ENCODE peak calls at places on chromosomes 16 and 17, in seven cellular contexts. One of them, this sample, is unnamed.

GRCh38 chr17:17060001-17060929 is 18.0 kb downstream of the MPRIP start:
- DNase-seq in psoas muscle: no peak
- DNase-seq in NCI-H1436: no peak
- DNase-seq in mesenchymal stem cell: no peak
- DNase-seq in cardiac muscle cell: no peak
- DNase-seq in stomach: no peak
- DNase-seq in NCI-H1105 treated with DMSO at 0.1 percent for 48 hours: no peak
- DNase-seq in this sample: no peak

GRCh38 chr16:51392651-51393187 is 241.6 kb upstream of the SALL1 start:
- DNase-seq in psoas muscle: peak; percentile 52
- DNase-seq in NCI-H1436: no peak
- DNase-seq in mesenchymal stem cell: peak; percentile 98
- DNase-seq in cardiac muscle cell: no peak
- DNase-seq in stomach: no peak
- DNase-seq in NCI-H1105 treated with DMSO at 0.1 percent for 48 hours: no peak
- DNase-seq in this sample: no peak

GRCh38 chr17:51805765-51806164 is 352.7 kb downstream of the CA10 start:
- DNase-seq in psoas muscle: no peak
- DNase-seq in NCI-H1436: peak; percentile 32
- DNase-seq in mesenchymal stem cell: no peak
- DNase-seq in cardiac muscle cell: no peak
- DNase-seq in stomach: no peak
- DNase-seq in NCI-H1105 treated with DMSO at 0.1 percent for 48 hours: no peak
- DNase-seq in this sample: no peak

GRCh38 chr17:65177901-65178300 is 40.7 kb downstream of the RGS9 start:
- DNase-seq in psoas muscle: no peak
- DNase-seq in NCI-H1436: no peak
- DNase-seq in mesenchymal stem cell: peak; percentile 79
- DNase-seq in cardiac muscle cell: no peak
- DNase-seq in stomach: no peak
- DNase-seq in NCI-H1105 treated with DMSO at 0.1 percent for 48 hours: no peak
- DNase-seq in this sample: no peak

GRCh38 chr17:45440161-45440859 is 7.6 kb upstream of the ARHGAP27 start:
- DNase-seq in psoas muscle: no peak
- DNase-seq in NCI-H1436: peak; percentile 46
- DNase-seq in mesenchymal stem cell: peak; percentile 58
- DNase-seq in cardiac muscle cell: no peak
- DNase-seq in stomach: no peak
- DNase-seq in NCI-H1105 treated with DMSO at 0.1 percent for 48 hours: peak; percentile 30
- DNase-seq in this sample: no peak

GRCh38 chr17:78924481-78925151 is 571 bp downstream of the TIMP2 start:
- DNase-seq in psoas muscle: peak; percentile 66
- DNase-seq in NCI-H1436: no peak
- DNase-seq in mesenchymal stem cell: no peak
- DNase-seq in cardiac muscle cell: peak; percentile 42
- DNase-seq in stomach: no peak
- DNase-seq in NCI-H1105 treated with DMSO at 0.1 percent for 48 hours: no peak
- DNase-seq in this sample: peak; percentile 61

GRCh38 chr16:11629071-11630030 is 38.9 kb upstream of the SNN start:
- DNase-seq in psoas muscle: no peak
- DNase-seq in NCI-H1436: no peak
- DNase-seq in mesenchymal stem cell: peak; percentile 37
- DNase-seq in cardiac muscle cell: no peak
- DNase-seq in stomach: no peak
- DNase-seq in NCI-H1105 treated with DMSO at 0.1 percent for 48 hours: peak; percentile 44
- DNase-seq in this sample: peak; percentile 44

GRCh38 chr17:29163563-29163962 is 16.6 kb downstream of the MYO18A start:
- DNase-seq in psoas muscle: no peak
- DNase-seq in NCI-H1436: no peak
- DNase-seq in mesenchymal stem cell: no peak
- DNase-seq in cardiac muscle cell: no peak
- DNase-seq in stomach: no peak
- DNase-seq in NCI-H1105 treated with DMSO at 0.1 percent for 48 hours: no peak
- DNase-seq in this sample: no peak

GRCh38 chr16:86876499-86876898 is 298.1 kb downstream of the FOXL1 start:
- DNase-seq in psoas muscle: no peak
- DNase-seq in NCI-H1436: no peak
- DNase-seq in mesenchymal stem cell: no peak
- DNase-seq in cardiac muscle cell: no peak
- DNase-seq in stomach: no peak
- DNase-seq in NCI-H1105 treated with DMSO at 0.1 percent for 48 hours: no peak
- DNase-seq in this sample: no peak

GRCh38 chr17:65389426-65389825 is 172.0 kb downstream of the AXIN2 start:
- DNase-seq in psoas muscle: no peak
- DNase-seq in NCI-H1436: no peak
- DNase-seq in mesenchymal stem cell: peak; percentile 30
- DNase-seq in cardiac muscle cell: no peak
- DNase-seq in stomach: no peak
- DNase-seq in NCI-H1105 treated with DMSO at 0.1 percent for 48 hours: no peak
- DNase-seq in this sample: no peak

GRCh38 chr17:22506861-22507260 is 814.5 kb downstream of the KCNJ18 start:
- DNase-seq in psoas muscle: no peak
- DNase-seq in NCI-H1436: no peak
- DNase-seq in mesenchymal stem cell: no peak
- DNase-seq in cardiac muscle cell: no peak
- DNase-seq in stomach: no peak
- DNase-seq in NCI-H1105 treated with DMSO at 0.1 percent for 48 hours: no peak
- DNase-seq in this sample: no peak

GRCh38 chr16:1105888-1106620 is 10.0 kb upstream of the C1QTNF8 start:
- DNase-seq in psoas muscle: peak; percentile 73
- DNase-seq in NCI-H1436: peak; percentile 57
- DNase-seq in mesenchymal stem cell: peak; percentile 48
- DNase-seq in cardiac muscle cell: peak; percentile 90
- DNase-seq in stomach: peak; percentile 73
- DNase-seq in NCI-H1105 treated with DMSO at 0.1 percent for 48 hours: peak; percentile 12
- DNase-seq in this sample: peak; percentile 81

GRCh38 chr17:5405400-5405799 is 14.1 kb downstream of the NUP88 start:
- DNase-seq in psoas muscle: no peak
- DNase-seq in NCI-H1436: no peak
- DNase-seq in mesenchymal stem cell: no peak
- DNase-seq in cardiac muscle cell: no peak
- DNase-seq in stomach: no peak
- DNase-seq in NCI-H1105 treated with DMSO at 0.1 percent for 48 hours: no peak
- DNase-seq in this sample: no peak

GRCh38 chr17:49595980-49596379 is 20.3 kb downstream of the NXPH3 start:
- DNase-seq in psoas muscle: no peak
- DNase-seq in NCI-H1436: no peak
- DNase-seq in mesenchymal stem cell: no peak
- DNase-seq in cardiac muscle cell: no peak
- DNase-seq in stomach: no peak
- DNase-seq in NCI-H1105 treated with DMSO at 0.1 percent for 48 hours: no peak
- DNase-seq in this sample: no peak

GRCh38 chr17:30345527-30346075 is 11.7 kb upstream of the TMIGD1 start:
- DNase-seq in psoas muscle: no peak
- DNase-seq in NCI-H1436: no peak
- DNase-seq in mesenchymal stem cell: no peak
- DNase-seq in cardiac muscle cell: no peak
- DNase-seq in stomach: no peak
- DNase-seq in NCI-H1105 treated with DMSO at 0.1 percent for 48 hours: no peak
- DNase-seq in this sample: no peak

GRCh38 chr17:51046527-51047384 is 73.9 kb downstream of the SPAG9 start:
- DNase-seq in psoas muscle: no peak
- DNase-seq in NCI-H1436: peak; percentile 94
- DNase-seq in mesenchymal stem cell: peak; percentile 90
- DNase-seq in cardiac muscle cell: peak; percentile 92
- DNase-seq in stomach: no peak
- DNase-seq in NCI-H1105 treated with DMSO at 0.1 percent for 48 hours: peak; percentile 76
- DNase-seq in this sample: peak; percentile 43

GRCh38 chr16:55703003-55704001 is 47.5 kb downstream of the SLC6A2 start:
- DNase-seq in psoas muscle: no peak
- DNase-seq in NCI-H1436: peak; percentile 24
- DNase-seq in mesenchymal stem cell: peak; percentile 60
- DNase-seq in cardiac muscle cell: peak; percentile 70
- DNase-seq in stomach: no peak
- DNase-seq in NCI-H1105 treated with DMSO at 0.1 percent for 48 hours: peak; percentile 70
- DNase-seq in this sample: no peak

GRCh38 chr16:19700319-19700781 is 17.7 kb downstream of the KNOP1 start:
- DNase-seq in psoas muscle: no peak
- DNase-seq in NCI-H1436: no peak
- DNase-seq in mesenchymal stem cell: peak; percentile 77
- DNase-seq in cardiac muscle cell: no peak
- DNase-seq in stomach: no peak
- DNase-seq in NCI-H1105 treated with DMSO at 0.1 percent for 48 hours: no peak
- DNase-seq in this sample: no peak

GRCh38 chr16:54075446-54075845 is 211.1 kb downstream of the IRX3 start:
- DNase-seq in psoas muscle: no peak
- DNase-seq in NCI-H1436: no peak
- DNase-seq in mesenchymal stem cell: no peak
- DNase-seq in cardiac muscle cell: no peak
- DNase-seq in stomach: no peak
- DNase-seq in NCI-H1105 treated with DMSO at 0.1 percent for 48 hours: no peak
- DNase-seq in this sample: no peak

GRCh38 chr17:17433260-17433659 is 43.5 kb upstream of the MED9 start:
- DNase-seq in psoas muscle: no peak
- DNase-seq in NCI-H1436: no peak
- DNase-seq in mesenchymal stem cell: peak; percentile 90
- DNase-seq in cardiac muscle cell: no peak
- DNase-seq in stomach: no peak
- DNase-seq in NCI-H1105 treated with DMSO at 0.1 percent for 48 hours: no peak
- DNase-seq in this sample: no peak

GRCh38 chr16:66670691-66671090 is 25.9 kb downstream of the CMTM4 start:
- DNase-seq in psoas muscle: no peak
- DNase-seq in NCI-H1436: no peak
- DNase-seq in mesenchymal stem cell: no peak
- DNase-seq in cardiac muscle cell: no peak
- DNase-seq in stomach: no peak
- DNase-seq in NCI-H1105 treated with DMSO at 0.1 percent for 48 hours: no peak
- DNase-seq in this sample: no peak

GRCh38 chr16:10594312-10594950 is 14.0 kb upstream of the EMP2 start:
- DNase-seq in psoas muscle: no peak
- DNase-seq in NCI-H1436: no peak
- DNase-seq in mesenchymal stem cell: no peak
- DNase-seq in cardiac muscle cell: no peak
- DNase-seq in stomach: peak; percentile 79
- DNase-seq in NCI-H1105 treated with DMSO at 0.1 percent for 48 hours: peak; percentile 80
- DNase-seq in this sample: no peak

GRCh38 chr17:12737740-12738469 is 51.4 kb upstream of the ARHGAP44 start:
- DNase-seq in psoas muscle: no peak
- DNase-seq in NCI-H1436: no peak
- DNase-seq in mesenchymal stem cell: no peak
- DNase-seq in cardiac muscle cell: no peak
- DNase-seq in stomach: no peak
- DNase-seq in NCI-H1105 treated with DMSO at 0.1 percent for 48 hours: no peak
- DNase-seq in this sample: no peak

GRCh38 chr17:17718251-17718650 is 37.0 kb downstream of the RAI1 start:
- DNase-seq in psoas muscle: no peak
- DNase-seq in NCI-H1436: no peak
- DNase-seq in mesenchymal stem cell: no peak
- DNase-seq in cardiac muscle cell: no peak
- DNase-seq in stomach: no peak
- DNase-seq in NCI-H1105 treated with DMSO at 0.1 percent for 48 hours: no peak
- DNase-seq in this sample: no peak

GRCh38 chr17:28216032-28216431 is 103.0 kb upstream of the TMEM97 start:
- DNase-seq in psoas muscle: no peak
- DNase-seq in NCI-H1436: no peak
- DNase-seq in mesenchymal stem cell: no peak
- DNase-seq in cardiac muscle cell: no peak
- DNase-seq in stomach: no peak
- DNase-seq in NCI-H1105 treated with DMSO at 0.1 percent for 48 hours: no peak
- DNase-seq in this sample: no peak

GRCh38 chr17:49901460-49902331 is 53.8 kb upstream of the TAC4 start:
- DNase-seq in psoas muscle: no peak
- DNase-seq in NCI-H1436: peak; percentile 28
- DNase-seq in mesenchymal stem cell: no peak
- DNase-seq in cardiac muscle cell: peak; percentile 50
- DNase-seq in stomach: no peak
- DNase-seq in NCI-H1105 treated with DMSO at 0.1 percent for 48 hours: peak; percentile 43
- DNase-seq in this sample: no peak

GRCh38 chr16:23682181-23682580 is 3.5 kb downstream of the PLK1 start:
- DNase-seq in psoas muscle: no peak
- DNase-seq in NCI-H1436: no peak
- DNase-seq in mesenchymal stem cell: peak; percentile 23
- DNase-seq in cardiac muscle cell: no peak
- DNase-seq in stomach: no peak
- DNase-seq in NCI-H1105 treated with DMSO at 0.1 percent for 48 hours: no peak
- DNase-seq in this sample: no peak

GRCh38 chr16:85898521-85899442 is at the start of gene IRF8:
- DNase-seq in psoas muscle: peak; percentile 76
- DNase-seq in NCI-H1436: no peak
- DNase-seq in mesenchymal stem cell: peak; percentile 71
- DNase-seq in cardiac muscle cell: peak; percentile 85
- DNase-seq in stomach: peak; percentile 76
- DNase-seq in NCI-H1105 treated with DMSO at 0.1 percent for 48 hours: peak; percentile 62
- DNase-seq in this sample: peak; percentile 86

GRCh38 chr17:18928726-18929125 is 23.2 kb upstream of the SLC5A10 start:
- DNase-seq in psoas muscle: no peak
- DNase-seq in NCI-H1436: no peak
- DNase-seq in mesenchymal stem cell: no peak
- DNase-seq in cardiac muscle cell: no peak
- DNase-seq in stomach: no peak
- DNase-seq in NCI-H1105 treated with DMSO at 0.1 percent for 48 hours: no peak
- DNase-seq in this sample: no peak

GRCh38 chr16:66953462-66954096 is 7.5 kb upstream of the CES3 start:
- DNase-seq in psoas muscle: no peak
- DNase-seq in NCI-H1436: no peak
- DNase-seq in mesenchymal stem cell: no peak
- DNase-seq in cardiac muscle cell: no peak
- DNase-seq in stomach: peak; percentile 28
- DNase-seq in NCI-H1105 treated with DMSO at 0.1 percent for 48 hours: no peak
- DNase-seq in this sample: no peak

GRCh38 chr17:38342886-38343607 is 709 bp downstream of the GPR179 start:
- DNase-seq in psoas muscle: no peak
- DNase-seq in NCI-H1436: no peak
- DNase-seq in mesenchymal stem cell: no peak
- DNase-seq in cardiac muscle cell: no peak
- DNase-seq in stomach: no peak
- DNase-seq in NCI-H1105 treated with DMSO at 0.1 percent for 48 hours: no peak
- DNase-seq in this sample: no peak

GRCh38 chr17:40556198-40556661 is 9.0 kb downstream of the CCR7 start:
- DNase-seq in psoas muscle: no peak
- DNase-seq in NCI-H1436: no peak
- DNase-seq in mesenchymal stem cell: no peak
- DNase-seq in cardiac muscle cell: no peak
- DNase-seq in stomach: peak; percentile 10
- DNase-seq in NCI-H1105 treated with DMSO at 0.1 percent for 48 hours: no peak
- DNase-seq in this sample: no peak